ENCODE peak calls at places on chromosomes 11 and 22, in five cellular contexts. One of them, this sample, is unnamed.

GRCh38 chr22:39513791-39514190 is 6.6 kb upstream of the ATF4 start:
- ATAC-seq in upper lobe of left lung: no peak
- ATAC-seq in K562: no peak
- ATAC-seq in HepG2: no peak
- ATAC-seq in GM12878: no peak
- ATAC-seq in this sample: no peak

GRCh38 chr11:57541099-57541670 is 3.8 kb downstream of the SMTNL1 start:
- ATAC-seq in upper lobe of left lung: no peak
- ATAC-seq in K562: no peak
- ATAC-seq in HepG2: no peak
- ATAC-seq in GM12878: no peak
- ATAC-seq in this sample: no peak

GRCh38 chr11:113181094-113181493 is 133.3 kb upstream of the TTC12 start:
- ATAC-seq in upper lobe of left lung: no peak
- ATAC-seq in K562: no peak
- ATAC-seq in HepG2: no peak
- ATAC-seq in GM12878: no peak
- ATAC-seq in this sample: no peak

GRCh38 chr22:30304495-30305244 is 15.4 kb upstream of the CASTOR1 start:
- ATAC-seq in upper lobe of left lung: peak; percentile 18
- ATAC-seq in K562: no peak
- ATAC-seq in HepG2: no peak
- ATAC-seq in GM12878: peak; percentile 27
- ATAC-seq in this sample: peak; percentile 3

GRCh38 chr11:118059231-118059940 is 17.5 kb upstream of the TMPRSS4 start:
- ATAC-seq in upper lobe of left lung: no peak
- ATAC-seq in K562: no peak
- ATAC-seq in HepG2: no peak
- ATAC-seq in GM12878: no peak
- ATAC-seq in this sample: no peak

GRCh38 chr11:46547579-46547978 is 46.2 kb downstream of the AMBRA1 start:
- ATAC-seq in upper lobe of left lung: no peak
- ATAC-seq in K562: no peak
- ATAC-seq in HepG2: no peak
- ATAC-seq in GM12878: no peak
- ATAC-seq in this sample: no peak

GRCh38 chr11:61146413-61146812 is 14.8 kb downstream of the VPS37C start:
- ATAC-seq in upper lobe of left lung: no peak
- ATAC-seq in K562: no peak
- ATAC-seq in HepG2: no peak
- ATAC-seq in GM12878: no peak
- ATAC-seq in this sample: no peak

GRCh38 chr11:110490886-110491285 is 61.1 kb downstream of the FDX1 start:
- ATAC-seq in upper lobe of left lung: peak; percentile 94
- ATAC-seq in K562: no peak
- ATAC-seq in HepG2: no peak
- ATAC-seq in GM12878: no peak
- ATAC-seq in this sample: peak; percentile 71

GRCh38 chr22:39534591-39535301 is 2.2 kb upstream of the RPS19BP1 start:
- ATAC-seq in upper lobe of left lung: peak; percentile 65
- ATAC-seq in K562: peak; percentile 66
- ATAC-seq in HepG2: peak; percentile 65
- ATAC-seq in GM12878: peak; percentile 39
- ATAC-seq in this sample: peak; percentile 24

GRCh38 chr11:121163658-121164308 is 62.7 kb downstream of the TECTA start:
- ATAC-seq in upper lobe of left lung: no peak
- ATAC-seq in K562: no peak
- ATAC-seq in HepG2: peak; percentile 83
- ATAC-seq in GM12878: peak; percentile 94
- ATAC-seq in this sample: no peak

GRCh38 chr22:49967333-49968241 is 7.0 kb downstream of the PIM3 start:
- ATAC-seq in upper lobe of left lung: no peak
- ATAC-seq in K562: no peak
- ATAC-seq in HepG2: peak; percentile 28
- ATAC-seq in GM12878: peak; percentile 2
- ATAC-seq in this sample: no peak

GRCh38 chr11:47560431-47560830 is 5.0 kb upstream of the PTPMT1 start:
- ATAC-seq in upper lobe of left lung: no peak
- ATAC-seq in K562: no peak
- ATAC-seq in HepG2: no peak
- ATAC-seq in GM12878: no peak
- ATAC-seq in this sample: no peak

GRCh38 chr11:17164361-17165246 is 43.2 kb downstream of the PIK3C2A start:
- ATAC-seq in upper lobe of left lung: peak; percentile 39
- ATAC-seq in K562: peak; percentile 78
- ATAC-seq in HepG2: peak; percentile 59
- ATAC-seq in GM12878: peak; percentile 56
- ATAC-seq in this sample: no peak

GRCh38 chr11:95266751-95267374 is 35.9 kb upstream of the SESN3 start:
- ATAC-seq in upper lobe of left lung: peak; percentile 84
- ATAC-seq in K562: no peak
- ATAC-seq in HepG2: no peak
- ATAC-seq in GM12878: no peak
- ATAC-seq in this sample: peak; percentile 90

GRCh38 chr11:121722431-121723256 is 269.9 kb upstream of the SORL1-AS1 start:
- ATAC-seq in upper lobe of left lung: peak; percentile 86
- ATAC-seq in K562: no peak
- ATAC-seq in HepG2: peak; percentile 99
- ATAC-seq in GM12878: no peak
- ATAC-seq in this sample: peak; percentile 93

GRCh38 chr11:6607190-6607635 is 3.6 kb downstream of the ILK start:
- ATAC-seq in upper lobe of left lung: no peak
- ATAC-seq in K562: no peak
- ATAC-seq in HepG2: no peak
- ATAC-seq in GM12878: no peak
- ATAC-seq in this sample: no peak

GRCh38 chr11:20631525-20632168 is 32.2 kb downstream of the SLC6A5 start:
- ATAC-seq in upper lobe of left lung: no peak
- ATAC-seq in K562: no peak
- ATAC-seq in HepG2: no peak
- ATAC-seq in GM12878: no peak
- ATAC-seq in this sample: no peak

GRCh38 chr11:86374586-86374985 is at the start of gene CCDC81:
- ATAC-seq in upper lobe of left lung: peak; percentile 56
- ATAC-seq in K562: no peak
- ATAC-seq in HepG2: no peak
- ATAC-seq in GM12878: no peak
- ATAC-seq in this sample: no peak

GRCh38 chr11:19767691-19768151 is 55.1 kb downstream of the NAV2 start:
- ATAC-seq in upper lobe of left lung: no peak
- ATAC-seq in K562: no peak
- ATAC-seq in HepG2: no peak
- ATAC-seq in GM12878: no peak
- ATAC-seq in this sample: no peak

GRCh38 chr11:60389279-60389910 is 6.9 kb upstream of the MS4A14 start:
- ATAC-seq in upper lobe of left lung: peak; percentile 84
- ATAC-seq in K562: no peak
- ATAC-seq in HepG2: no peak
- ATAC-seq in GM12878: peak; percentile 97
- ATAC-seq in this sample: peak; percentile 57

GRCh38 chr11:118631109-118631508 is 23.7 kb downstream of the PHLDB1 start:
- ATAC-seq in upper lobe of left lung: no peak
- ATAC-seq in K562: no peak
- ATAC-seq in HepG2: no peak
- ATAC-seq in GM12878: no peak
- ATAC-seq in this sample: no peak

GRCh38 chr11:77547863-77548551 is 41.7 kb upstream of the AQP11 start:
- ATAC-seq in upper lobe of left lung: peak; percentile 78
- ATAC-seq in K562: peak; percentile 74
- ATAC-seq in HepG2: peak; percentile 60
- ATAC-seq in GM12878: peak; percentile 83
- ATAC-seq in this sample: no peak

GRCh38 chr11:680970-681369 is 14.1 kb downstream of the DEAF1 start:
- ATAC-seq in upper lobe of left lung: no peak
- ATAC-seq in K562: no peak
- ATAC-seq in HepG2: no peak
- ATAC-seq in GM12878: no peak
- ATAC-seq in this sample: no peak

GRCh38 chr11:35098850-35099249 is 40.1 kb upstream of the CD44 start:
- ATAC-seq in upper lobe of left lung: peak; percentile 6
- ATAC-seq in K562: no peak
- ATAC-seq in HepG2: no peak
- ATAC-seq in GM12878: no peak
- ATAC-seq in this sample: no peak

GRCh38 chr22:19142394-19142793 is 2.1 kb downstream of the ESS2 start:
- ATAC-seq in upper lobe of left lung: no peak
- ATAC-seq in K562: no peak
- ATAC-seq in HepG2: no peak
- ATAC-seq in GM12878: no peak
- ATAC-seq in this sample: no peak

GRCh38 chr11:7585816-7586215 is 72.0 kb downstream of the PPFIBP2 start:
- ATAC-seq in upper lobe of left lung: peak; percentile 71
- ATAC-seq in K562: no peak
- ATAC-seq in HepG2: no peak
- ATAC-seq in GM12878: no peak
- ATAC-seq in this sample: no peak

GRCh38 chr11:58934945-58935513 is 4.3 kb upstream of the GLYATL1 start:
- ATAC-seq in upper lobe of left lung: peak; percentile 31
- ATAC-seq in K562: no peak
- ATAC-seq in HepG2: no peak
- ATAC-seq in GM12878: no peak
- ATAC-seq in this sample: no peak

GRCh38 chr22:50326225-50326958 is 420 bp downstream of the DENND6B start:
- ATAC-seq in upper lobe of left lung: peak; percentile 23
- ATAC-seq in K562: no peak
- ATAC-seq in HepG2: peak; percentile 24
- ATAC-seq in GM12878: no peak
- ATAC-seq in this sample: no peak

GRCh38 chr11:304915-305833 is 2.4 kb upstream of the IFITM2 start:
- ATAC-seq in upper lobe of left lung: peak; percentile 59
- ATAC-seq in K562: peak; percentile 63
- ATAC-seq in HepG2: no peak
- ATAC-seq in GM12878: peak; percentile 12
- ATAC-seq in this sample: peak; percentile 21

DNA sequence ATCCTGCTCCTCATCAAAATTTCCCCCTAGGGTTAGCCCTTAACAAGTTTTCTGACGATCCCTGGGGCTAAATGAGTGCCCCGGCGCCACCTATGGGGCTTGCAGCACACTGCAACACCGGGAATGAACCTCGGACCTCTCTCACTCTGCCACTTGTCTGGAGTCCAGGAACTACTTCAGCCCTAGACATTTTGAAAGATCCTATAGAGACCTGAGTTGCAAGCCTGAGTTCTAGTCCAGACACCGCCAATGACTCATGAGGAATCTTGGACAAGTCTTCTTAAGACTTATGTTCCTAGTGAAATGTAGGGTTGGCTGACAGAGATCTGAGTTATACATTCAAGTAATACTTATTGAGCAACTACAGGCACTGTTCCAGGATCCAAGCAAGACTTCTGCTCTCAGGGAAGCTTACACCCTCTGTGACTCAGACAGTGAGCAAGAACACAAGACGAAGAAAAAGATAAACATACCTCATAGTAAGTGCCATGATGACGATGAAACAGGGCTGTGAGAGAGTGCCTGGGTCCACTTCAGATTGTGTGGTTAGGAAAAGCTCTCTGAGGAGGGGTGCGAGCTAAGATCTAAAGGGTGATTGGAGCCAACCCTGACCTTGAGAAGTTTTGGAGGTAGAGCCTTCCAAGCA is 10.2 kb upstream of the STK33 start:
- ATAC-seq in upper lobe of left lung: peak; percentile 93
- ATAC-seq in K562: peak; percentile 97
- ATAC-seq in HepG2: peak; percentile 91
- ATAC-seq in GM12878: peak; percentile 99
- ATAC-seq in this sample: peak; percentile 96
- TF ChIP-seq POLR2AphosphoS5 in upper lobe of left lung: no peak
- TF ChIP-seq POLR2AphosphoS5 in K562: no peak
- TF ChIP-seq POLR2AphosphoS5 in HepG2: no peak
- TF ChIP-seq POLR2AphosphoS5 in GM12878: no peak
- TF ChIP-seq POLR2AphosphoS5 in this sample: peak; percentile 90

DNA sequence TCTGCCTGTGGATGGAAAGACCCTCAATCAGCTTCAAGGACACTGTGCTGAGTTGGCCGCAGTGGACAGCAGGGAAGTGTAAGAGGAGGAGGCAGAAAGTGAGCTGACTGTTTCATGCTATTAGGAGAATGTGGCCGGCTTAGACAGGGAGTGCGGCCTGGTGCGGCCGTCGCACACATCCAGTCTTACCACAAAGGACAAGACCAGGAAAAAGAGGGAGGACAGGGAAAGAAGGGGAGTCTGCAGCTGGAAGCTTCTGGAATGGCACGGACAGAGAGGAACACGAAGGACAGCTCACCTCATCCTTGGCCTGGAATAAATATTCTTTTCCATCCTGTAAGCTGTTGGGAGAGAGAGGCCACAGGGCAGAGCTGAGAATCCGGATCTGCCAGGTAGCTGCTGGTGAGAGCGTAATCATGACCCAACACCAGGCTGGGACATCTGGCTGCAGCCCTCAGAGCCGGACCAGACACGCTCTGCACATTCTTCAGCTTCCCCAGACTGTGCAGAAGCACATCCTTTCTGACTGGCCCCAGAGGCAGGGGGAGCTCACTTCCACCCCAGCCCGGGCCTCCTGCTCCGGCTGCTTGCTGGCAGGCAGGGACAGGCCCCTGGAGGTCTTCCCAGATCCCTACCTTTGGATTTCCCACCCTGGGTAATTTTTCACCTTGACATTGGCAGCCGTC is 8.6 kb upstream of the RBM4B start:
- ATAC-seq in upper lobe of left lung: no peak
- ATAC-seq in K562: no peak
- ATAC-seq in HepG2: no peak
- ATAC-seq in GM12878: no peak
- ATAC-seq in this sample: no peak
- TF ChIP-seq EP300 in upper lobe of left lung: no peak
- TF ChIP-seq EP300 in K562: no peak
- TF ChIP-seq EP300 in HepG2: no peak
- TF ChIP-seq EP300 in GM12878: no peak
- TF ChIP-seq EP300 in this sample: no peak

DNA sequence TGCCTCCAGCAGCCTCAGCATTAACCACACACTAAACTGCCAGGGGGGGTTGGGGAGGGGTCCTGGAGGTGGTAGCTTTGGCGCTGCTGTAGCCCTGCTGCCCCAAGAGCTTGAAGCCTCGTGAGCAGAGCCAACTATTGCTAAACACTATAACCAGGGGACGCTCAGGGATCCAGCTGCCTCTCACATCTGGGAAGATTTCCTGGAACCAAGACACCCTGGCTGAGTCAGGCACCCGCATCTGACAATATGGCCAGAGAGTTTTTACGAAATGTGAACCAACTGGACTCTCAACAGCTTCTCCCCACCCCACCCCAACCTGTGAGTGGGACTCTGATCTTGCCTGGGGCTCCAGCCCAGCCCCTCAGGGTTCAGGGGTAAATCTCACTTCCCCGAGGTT is 14.3 kb downstream of the C1QTNF6 start:
- ATAC-seq in upper lobe of left lung: peak; percentile 61
- ATAC-seq in K562: no peak
- ATAC-seq in HepG2: no peak
- ATAC-seq in GM12878: no peak
- ATAC-seq in this sample: peak; percentile 54
- TF ChIP-seq POLR2AphosphoS5 in upper lobe of left lung: no peak
- TF ChIP-seq POLR2AphosphoS5 in K562: no peak
- TF ChIP-seq POLR2AphosphoS5 in HepG2: no peak
- TF ChIP-seq POLR2AphosphoS5 in GM12878: no peak
- TF ChIP-seq POLR2AphosphoS5 in this sample: no peak

DNA sequence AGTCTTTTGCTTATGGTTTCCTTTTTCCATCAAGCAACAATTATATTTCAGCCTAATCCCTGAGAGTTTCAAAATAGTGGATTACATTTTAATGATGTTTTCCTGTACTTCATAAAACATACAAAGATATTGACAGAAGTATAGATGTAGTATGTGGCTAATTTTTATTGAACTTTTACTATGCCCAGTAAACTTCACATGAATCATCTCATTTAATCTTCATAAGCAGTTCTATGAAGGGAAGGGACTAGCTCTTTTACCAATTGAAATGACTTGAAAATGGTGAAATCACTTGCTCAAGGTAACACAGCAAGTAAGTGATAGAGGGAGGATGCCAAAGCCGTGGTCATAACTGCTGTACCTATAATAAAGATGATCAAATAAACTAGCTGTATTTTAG is 27.5 kb downstream of the RTN3 start:
- ATAC-seq in upper lobe of left lung: no peak
- ATAC-seq in K562: no peak
- ATAC-seq in HepG2: no peak
- ATAC-seq in GM12878: no peak
- ATAC-seq in this sample: no peak
- TF ChIP-seq EP300 in upper lobe of left lung: no peak
- TF ChIP-seq EP300 in K562: no peak
- TF ChIP-seq EP300 in HepG2: no peak
- TF ChIP-seq EP300 in GM12878: no peak
- TF ChIP-seq EP300 in this sample: no peak

This sample was measured in gastroesophageal sphincter.